ENCODE peak calls at places on chromosome 6, in four cellular contexts. One of them, this sample, is unnamed.

GRCh38 chr6:16583151-16583762 is 178.0 kb downstream of the ATXN1 start:
- DNase-seq in HEK293T: no peak
- DNase-seq in GM13977: no peak
- DNase-seq in naive thymus-derived CD8-positive, alpha-beta T cell: no peak
- DNase-seq in this sample: peak

GRCh38 chr6:168261234-168261633 is 58.3 kb downstream of the DACT2 start:
- DNase-seq in HEK293T: no peak
- DNase-seq in naive thymus-derived CD8-positive, alpha-beta T cell: no peak
- DNase-seq in GM13977: no peak
- DNase-seq in this sample: no peak

GRCh38 chr6:56366112-56366852 is 118.9 kb upstream of the COL21A1 start:
- DNase-seq in HEK293T: no peak
- DNase-seq in GM13977: no peak
- DNase-seq in naive thymus-derived CD8-positive, alpha-beta T cell: no peak
- DNase-seq in this sample: no peak

GRCh38 chr6:157481189-157481864 is 100.3 kb downstream of the ZDHHC14 start:
- DNase-seq in HEK293T: no peak
- DNase-seq in GM13977: no peak
- DNase-seq in naive thymus-derived CD8-positive, alpha-beta T cell: no peak
- DNase-seq in this sample: no peak

GRCh38 chr6:90938116-90938515 is 351.2 kb upstream of the MAP3K7 start:
- DNase-seq in naive thymus-derived CD8-positive, alpha-beta T cell: no peak
- DNase-seq in HEK293T: no peak
- DNase-seq in GM13977: no peak
- DNase-seq in this sample: no peak

GRCh38 chr6:11414564-11414963 is 123.0 kb upstream of the TMEM170B start:
- DNase-seq in naive thymus-derived CD8-positive, alpha-beta T cell: no peak
- DNase-seq in HEK293T: no peak
- DNase-seq in GM13977: no peak
- DNase-seq in this sample: no peak

GRCh38 chr6:108497883-108498282 is 62.8 kb upstream of the FOXO3 start:
- DNase-seq in GM13977: peak
- DNase-seq in HEK293T: peak
- DNase-seq in naive thymus-derived CD8-positive, alpha-beta T cell: no peak
- DNase-seq in this sample: peak

GRCh38 chr6:150698421-150698820 is 98.7 kb downstream of the PLEKHG1 start:
- DNase-seq in GM13977: no peak
- DNase-seq in HEK293T: no peak
- DNase-seq in naive thymus-derived CD8-positive, alpha-beta T cell: no peak
- DNase-seq in this sample: no peak

GRCh38 chr6:20217476-20217855 is 5.2 kb upstream of the MBOAT1 start:
- DNase-seq in GM13977: no peak
- DNase-seq in HEK293T: no peak
- DNase-seq in naive thymus-derived CD8-positive, alpha-beta T cell: no peak
- DNase-seq in this sample: no peak

GRCh38 chr6:49543087-49543858 is 7.2 kb upstream of the C6orf141 start:
- DNase-seq in naive thymus-derived CD8-positive, alpha-beta T cell: no peak
- DNase-seq in GM13977: no peak
- DNase-seq in HEK293T: no peak
- DNase-seq in this sample: no peak

GRCh38 chr6:142474446-142475289 is 172.9 kb downstream of the ADGRG6 start:
- DNase-seq in GM13977: peak
- DNase-seq in naive thymus-derived CD8-positive, alpha-beta T cell: no peak
- DNase-seq in HEK293T: peak
- DNase-seq in this sample: peak

GRCh38 chr6:72913797-72914196 is 291.9 kb downstream of the KCNQ5 start:
- DNase-seq in HEK293T: no peak
- DNase-seq in naive thymus-derived CD8-positive, alpha-beta T cell: no peak
- DNase-seq in GM13977: no peak
- DNase-seq in this sample: no peak

GRCh38 chr6:76120302-76120701 is 47.8 kb upstream of the IMPG1 start:
- DNase-seq in HEK293T: no peak
- DNase-seq in GM13977: no peak
- DNase-seq in naive thymus-derived CD8-positive, alpha-beta T cell: no peak
- DNase-seq in this sample: no peak

GRCh38 chr6:159691133-159691962 is 1.7 kb downstream of the SOD2 start:
- DNase-seq in HEK293T: peak
- DNase-seq in naive thymus-derived CD8-positive, alpha-beta T cell: no peak
- DNase-seq in GM13977: peak
- DNase-seq in this sample: peak

GRCh38 chr6:29633532-29633901 is 534 bp upstream of the GABBR1 start:
- DNase-seq in naive thymus-derived CD8-positive, alpha-beta T cell: no peak
- DNase-seq in HEK293T: no peak
- DNase-seq in GM13977: no peak
- DNase-seq in this sample: peak

GRCh38 chr6:912871-913663 is 220.1 kb upstream of the EXOC2 start:
- DNase-seq in GM13977: peak
- DNase-seq in HEK293T: peak
- DNase-seq in naive thymus-derived CD8-positive, alpha-beta T cell: no peak
- DNase-seq in this sample: peak